ENCODE peak calls at places on chromosomes 1 and 21, in ten cellular contexts. B is HFF-Myc; D is ovary; L is heart right ventricle; Y is neural progenitor cell; V is AG04449; P is mammary epithelial cell; J is CD4-positive, alpha-beta T cell; S is A549; R is mucosa of descending colon. G is an unnamed sample.

GRCh38 chr1:248688527-248689298 is 13.9 kb downstream of the OR14I1 start:
- DNase-seq in B (no peak), D (no peak), Y (no peak), P (no peak), V (no peak), J (no peak), R (no peak), L (no peak), S (no peak), G (no peak)

GRCh38 chr21:39066829-39067785 is 116.1 kb downstream of the PSMG1 start:
- DNase-seq in R (no peak), J (no peak), B (no peak), D (no peak), P (no peak), Y (no peak), V (no peak), L (peak), S (no peak), G (no peak)

GRCh38 chr1:37705399-37705798 is 13.1 kb downstream of the CDCA8 start:
- DNase-seq in D (no peak), J (no peak), V (no peak), S (no peak), Y (no peak), R (no peak), B (no peak), L (no peak), P (no peak), G (no peak)

GRCh38 chr1:205678286-205679111 is 1.8 kb downstream of the SLC45A3 start:
- DNase-seq in J (no peak), P (no peak), Y (no peak), V (no peak), D (peak), R (no peak), S (no peak), L (peak), B (no peak), G (no peak)

GRCh38 chr1:3014041-3014440 is 7.2 kb upstream of the ACTRT2 start:
- DNase-seq in P (no peak), L (no peak), S (no peak), Y (no peak), B (no peak), R (no peak), J (no peak), D (no peak), V (no peak), G (no peak)

GRCh38 chr1:215636258-215636965 is 69.3 kb downstream of the KCTD3 start:
- DNase-seq in S (no peak), L (no peak), V (peak), R (peak), Y (no peak), B (no peak), P (no peak), J (no peak), D (peak), G (peak)

GRCh38 chr1:118788372-118788955 is 199.7 kb downstream of the TBX15 start:
- DNase-seq in R (no peak), B (peak), Y (no peak), V (peak), L (peak), D (no peak), J (no peak), P (peak), S (no peak), G (peak)

GRCh38 chr1:219443763-219444162 is 169.1 kb downstream of the ZC3H11B start:
- DNase-seq in L (no peak), V (no peak), Y (no peak), S (no peak), D (no peak), J (no peak), R (no peak), B (no peak), P (no peak), G (no peak)

GRCh38 chr1:1120866-1121563 is 5.1 kb upstream of the C1orf159 start:
- DNase-seq in P (no peak), R (no peak), V (no peak), J (no peak), Y (no peak), L (no peak), D (no peak), S (no peak), B (no peak), G (no peak)

GRCh38 chr1:154206212-154206611 is at the start of gene CFAP141:
- DNase-seq in B (no peak), R (no peak), S (no peak), J (no peak), Y (no peak), D (no peak), L (no peak), V (no peak), P (peak), G (no peak)

GRCh38 chr1:21520899-21521716 is 11.9 kb downstream of the ALPL start:
- DNase-seq in S (no peak), L (no peak), V (peak), P (peak), J (no peak), Y (no peak), D (no peak), B (peak), R (no peak), G (no peak)

GRCh38 chr1:201582261-201582951 is 43.5 kb downstream of the NAV1 start:
- DNase-seq in J (no peak), R (peak), B (no peak), L (no peak), V (no peak), Y (no peak), P (no peak), D (no peak), S (no peak), G (no peak)

GRCh38 chr1:195197116-195197515 is 1411.1 kb downstream of the KCNT2 start:
- DNase-seq in R (no peak), D (no peak), L (no peak), Y (no peak), J (no peak), B (no peak), S (no peak), P (no peak), V (no peak), G (no peak)

GRCh38 chr1:160768295-160768657 is 27.7 kb upstream of the LY9 start:
- DNase-seq in V (no peak), R (peak), S (no peak), J (peak), B (no peak), Y (peak), D (no peak), L (peak), P (peak), G (no peak)
- TF ChIP-seq CTCF in V (peak), R (peak), S (peak), J (peak), B (no peak), Y (peak), D (no peak), L (peak), P (peak), G (no peak)

DNA sequence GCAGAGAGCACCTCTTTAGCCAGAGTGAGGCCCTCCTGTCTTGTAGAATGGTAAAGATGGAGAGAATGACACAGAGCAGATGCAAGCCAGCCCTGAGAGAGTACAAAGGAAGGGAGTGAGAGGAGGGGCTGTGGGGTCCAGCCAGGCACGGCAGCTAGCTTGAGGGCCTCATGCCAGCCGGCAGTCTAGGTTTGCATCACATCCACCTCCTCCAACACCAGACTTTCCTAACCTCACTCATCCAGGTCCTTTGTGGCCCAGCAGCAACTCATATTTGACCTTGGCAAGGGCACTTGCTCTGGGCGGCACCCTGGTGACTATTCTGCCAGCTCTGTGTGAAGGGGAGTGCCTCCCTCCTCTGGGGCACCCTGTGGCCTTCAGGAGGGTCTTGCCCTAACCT is 13.3 kb downstream of the OPTC start:
- DNase-seq in P (no peak), S (no peak), V (no peak), D (peak), Y (no peak), L (peak), R (no peak), B (no peak), J (no peak), G (no peak)
- TF ChIP-seq CTCF in P (no peak), S (no peak), V (no peak), D (no peak), Y (no peak), L (no peak), R (no peak), B (no peak), J (no peak), G (no peak)

DNA sequence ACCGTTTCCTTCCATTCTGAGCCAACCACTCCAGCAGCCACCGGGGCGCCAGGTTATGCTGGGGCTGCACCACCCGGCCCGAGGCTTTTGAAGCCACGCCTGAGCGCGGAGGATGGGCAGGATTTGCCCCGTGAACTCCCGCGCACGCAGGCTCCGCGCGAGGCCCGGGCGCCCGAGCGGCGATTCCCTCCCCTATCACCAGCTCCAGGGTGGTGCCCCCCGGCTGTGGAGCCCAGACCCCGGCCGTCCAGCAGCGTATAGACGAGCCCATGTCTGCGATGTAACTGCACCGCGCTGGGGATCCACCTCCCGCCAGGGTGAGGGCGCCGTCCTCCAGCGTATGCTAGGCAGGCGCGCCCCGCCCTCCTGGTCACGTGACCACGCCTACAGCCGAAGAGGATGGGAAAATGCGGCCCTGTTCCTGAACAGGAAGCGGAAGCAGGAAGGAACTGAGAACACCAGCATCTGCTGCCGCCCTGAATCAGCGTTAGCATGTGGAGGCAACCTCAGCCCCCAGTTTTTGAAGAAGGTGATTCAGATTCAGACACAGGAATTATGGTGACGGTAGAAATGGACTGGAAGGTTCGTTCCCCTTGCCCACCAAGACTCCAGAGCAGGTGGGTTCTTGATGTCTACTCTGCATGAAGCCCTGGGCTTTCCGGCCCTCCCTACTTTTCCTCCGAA is 46.0 kb downstream of the VPS26C start:
- DNase-seq in J (peak), B (peak), V (no peak), L (peak), Y (peak), P (peak), D (peak), R (peak), S (peak), G (peak)
- TF ChIP-seq CTCF in J (no peak), B (peak), V (peak), L (peak), Y (no peak), P (no peak), D (no peak), R (no peak), S (peak), G (peak)

GRCh38 chr1:58933599-58933926 is 149.7 kb upstream of the JUN start:
- DNase-seq in D (no peak), J (no peak), L (no peak), Y (no peak), R (no peak), V (no peak), P (no peak), S (no peak), B (no peak), G (no peak)
- TF ChIP-seq CTCF in D (no peak), J (no peak), L (no peak), Y (no peak), R (no peak), V (no peak), P (peak), S (no peak), B (no peak), G (no peak)

GRCh38 chr1:170010443-170010842 is 64.1 kb downstream of the KIFAP3 start:
- DNase-seq in R (peak), L (peak), D (peak), P (no peak), Y (peak), V (no peak), S (no peak), B (no peak), J (no peak), G (peak)
- TF ChIP-seq CTCF in R (no peak), L (peak), D (no peak), P (peak), Y (peak), V (peak), S (peak), B (peak), J (no peak), G (peak)

GRCh38 chr1:152050886-152051764 is 14.3 kb upstream of the S100A11 start:
- DNase-seq in B (no peak), J (no peak), R (no peak), P (peak), Y (no peak), L (no peak), S (no peak), V (no peak), D (no peak), G (no peak)
- TF ChIP-seq CTCF in B (no peak), J (no peak), R (no peak), P (peak), Y (no peak), L (no peak), S (no peak), V (no peak), D (no peak), G (no peak)

DNA sequence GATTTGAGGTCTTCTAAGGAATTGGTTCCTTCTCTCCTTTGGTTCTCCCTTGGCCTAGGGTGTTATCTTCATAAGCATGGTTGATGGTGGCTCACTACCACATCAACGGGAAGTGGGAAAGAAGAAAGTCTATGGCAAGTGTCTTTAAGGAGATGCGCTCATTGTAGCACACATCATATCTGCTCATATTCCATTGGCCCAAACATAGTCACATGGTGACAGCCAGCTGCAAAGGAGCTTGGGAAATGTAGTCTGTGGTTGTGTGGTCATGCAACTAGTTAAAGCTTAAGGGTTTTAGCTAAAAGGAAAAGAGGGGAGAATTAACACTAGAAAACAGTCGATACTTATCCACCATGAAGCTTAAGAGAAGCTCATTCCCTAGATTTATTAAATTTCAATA is 11.4 kb upstream of the MRPS6 start:
- DNase-seq in R (no peak), P (no peak), V (no peak), Y (no peak), D (no peak), L (no peak), S (no peak), B (no peak), J (no peak), G (no peak)
- TF ChIP-seq CTCF in R (no peak), P (no peak), V (no peak), Y (no peak), D (no peak), L (no peak), S (no peak), B (no peak), J (no peak), G (no peak)

GRCh38 chr1:231053493-231054162 is 13.6 kb upstream of the FAM89A start:
- DNase-seq in Y (no peak), R (peak), S (no peak), V (peak), P (no peak), J (no peak), D (peak), L (peak), B (peak), G (peak)
- TF ChIP-seq CTCF in Y (no peak), R (no peak), S (no peak), V (no peak), P (no peak), J (no peak), D (no peak), L (no peak), B (no peak), G (no peak)

GRCh38 chr1:235865565-235866206 is 1.0 kb downstream of the LYST start:
- DNase-seq in S (no peak), B (no peak), D (no peak), Y (no peak), V (no peak), J (no peak), L (no peak), P (no peak), R (no peak), G (no peak)
- TF ChIP-seq CTCF in S (no peak), B (no peak), D (no peak), Y (peak), V (no peak), J (no peak), L (no peak), P (no peak), R (no peak), G (no peak)

G was measured in AG09319.